ENCODE peak calls at places on chromosomes 12 and 14, in five cellular contexts. G is neuronal stem cell, X is pancreas, D is right cardiac atrium, T is ovary. S is an unnamed sample.

GRCh38 chr14:92906823-92907222 is 16.1 kb upstream of the CHGA start:
- DNase-seq in X (no peak), G (no peak), D (no peak), T (no peak), S (no peak)

GRCh38 chr12:50515587-50515986 is 10.8 kb downstream of the DIP2B start:
- DNase-seq in D (no peak), G (no peak), X (no peak), T (no peak), S (no peak)

GRCh38 chr12:123269980-123270379 is 1.7 kb downstream of the CDK2AP1 start:
- DNase-seq in D (no peak), T (no peak), X (no peak), G (no peak), S (peak; percentile 56)

GRCh38 chr14:102971836-102972606 is 49.6 kb downstream of the AMN start:
- DNase-seq in D (no peak), T (no peak), X (no peak), G (no peak), S (no peak)

GRCh38 chr12:68595246-68595645 is 15.5 kb upstream of the RAP1B start:
- DNase-seq in X (no peak), G (no peak), T (no peak), D (no peak), S (no peak)

GRCh38 chr14:31961881-31962280 is 115.2 kb upstream of the ARHGAP5 start:
- DNase-seq in G (no peak), T (no peak), X (no peak), D (no peak), S (peak; percentile 78)

GRCh38 chr12:47087088-47087688 is 7.4 kb upstream of the AMIGO2 start:
- DNase-seq in X (no peak), T (no peak), G (no peak), D (no peak), S (no peak)

GRCh38 chr12:113184098-113184899 is 979 bp downstream of the DDX54 start:
- DNase-seq in D (no peak), X (no peak), T (peak; percentile 54), G (no peak), S (no peak)

GRCh38 chr14:26068060-26068459 is 529.8 kb downstream of the NOVA1 start:
- DNase-seq in D (no peak), G (no peak), T (no peak), X (no peak), S (no peak)

GRCh38 chr12:57772429-57773322 is at the start of gene EEF1AKMT3:
- DNase-seq in D (peak; percentile 87), X (peak; percentile 79), G (no peak), T (peak; percentile 75), S (peak; percentile 100)

GRCh38 chr12:32548691-32549412 is 130.2 kb upstream of the DNM1L start:
- DNase-seq in T (peak; percentile 74), D (no peak), X (peak; percentile 31), G (no peak), S (peak; percentile 46)

GRCh38 chr12:46585854-46586621 is 213.5 kb upstream of the SLC38A2 start:
- DNase-seq in X (peak; percentile 61), D (no peak), G (peak; percentile 53), T (no peak), S (peak; percentile 73)

GRCh38 chr12:89212339-89212771 is 139.9 kb downstream of the DUSP6 start:
- DNase-seq in X (no peak), D (peak; percentile 36), G (no peak), T (no peak), S (no peak)

GRCh38 chr12:103884316-103884715 is 43.3 kb upstream of the NT5DC3 start:
- DNase-seq in T (no peak), X (no peak), D (no peak), G (peak; percentile 8), S (peak; percentile 60)

GRCh38 chr14:72948481-72949138 is 22.3 kb downstream of the DCAF4 start:
- DNase-seq in T (peak; percentile 79), D (peak; percentile 78), G (peak; percentile 61), X (no peak), S (peak; percentile 44)

GRCh38 chr12:121513464-121514183 is 67.2 kb downstream of the KDM2B start:
- DNase-seq in D (no peak), G (no peak), T (no peak), X (no peak), S (peak; percentile 43)

GRCh38 chr12:75724913-75725312 is 213.5 kb upstream of the KRR1 start:
- DNase-seq in D (no peak), G (no peak), X (no peak), T (no peak), S (peak; percentile 54)

GRCh38 chr12:28242129-28242887 is 52.1 kb downstream of the CCDC91 start:
- DNase-seq in T (no peak), G (no peak), X (no peak), D (no peak), S (no peak)

GRCh38 chr14:88005050-88005481 is at the start of gene GPR65:
- DNase-seq in G (no peak), D (no peak), T (no peak), X (no peak), S (no peak)

GRCh38 chr14:26966942-26967341 is 369.1 kb upstream of the NOVA1 start:
- DNase-seq in T (no peak), X (no peak), G (no peak), D (no peak), S (no peak)

GRCh38 chr12:123064356-123064755 is 83.9 kb downstream of the ARL6IP4 start:
- DNase-seq in X (no peak), T (peak; percentile 87), D (peak; percentile 90), G (no peak), S (no peak)

GRCh38 chr12:22743700-22744099 is 118.7 kb downstream of the ETNK1 start:
- DNase-seq in T (no peak), D (no peak), X (no peak), G (no peak), S (no peak)

GRCh38 chr12:113220593-113221180 is 577 bp upstream of the TPCN1 start:
- DNase-seq in X (no peak), T (no peak), D (no peak), G (no peak), S (no peak)

GRCh38 chr12:89208661-89209096 is 143.6 kb downstream of the DUSP6 start:
- DNase-seq in T (no peak), G (no peak), D (no peak), X (no peak), S (peak; percentile 55)

GRCh38 chr12:400828-401227 is 616 bp upstream of the CCDC77 start:
- DNase-seq in D (no peak), T (no peak), G (no peak), X (no peak), S (no peak)

GRCh38 chr14:94397279-94397898 is 9.0 kb upstream of the SERPINA1 start:
- DNase-seq in X (no peak), D (no peak), G (no peak), T (no peak), S (no peak)

GRCh38 chr12:13182881-13183280 is 13.6 kb upstream of the EMP1 start:
- DNase-seq in T (no peak), X (no peak), G (no peak), D (no peak), S (no peak)

GRCh38 chr14:28059254-28059653 is 707.3 kb upstream of the FOXG1 start:
- DNase-seq in G (no peak), X (no peak), D (no peak), T (no peak), S (no peak)

GRCh38 chr14:28055008-28055407 is 711.6 kb upstream of the FOXG1 start:
- DNase-seq in G (no peak), T (no peak), D (no peak), X (no peak), S (no peak)

GRCh38 chr14:28057286-28058011 is 709.1 kb upstream of the FOXG1 start:
- DNase-seq in G (no peak), X (no peak), T (no peak), D (no peak), S (no peak)

GRCh38 chr14:28061006-28061405 is 705.6 kb upstream of the FOXG1 start:
- DNase-seq in D (no peak), T (no peak), G (no peak), X (no peak), S (no peak)

DNA sequence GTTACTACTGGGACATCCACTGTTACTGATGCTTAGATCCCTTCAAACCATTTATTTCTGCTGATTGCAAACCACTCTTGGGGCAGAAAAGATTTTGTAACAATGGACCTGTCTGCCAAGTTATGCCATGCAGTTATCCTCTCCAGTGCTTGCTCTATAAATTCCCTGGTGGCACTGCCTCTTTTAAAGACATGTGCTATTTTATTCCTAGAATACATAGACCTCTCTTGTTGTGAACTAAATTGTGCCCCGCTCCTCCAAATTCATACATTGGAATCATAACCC is 708.6 kb upstream of the FOXG1 start:
- DNase-seq in T (no peak), G (no peak), D (no peak), X (no peak), S (no peak)
- H3K4me3 ChIP-seq in T (no peak overlapping the region), G (no peak overlapping the region), D (peak overlapping the region; percentile 6), X (no peak overlapping the region), S (no peak overlapping the region)

GRCh38 chr12:116636636-116637519 is 77.7 kb downstream of the MAP1LC3B2 start:
- DNase-seq in G (no peak), T (no peak), D (no peak), X (no peak), S (no peak)
- H3K27me3 ChIP-seq in G (no peaks in the 10 kb centered on the region), T (no peaks in the 10 kb centered on the region), D (no peaks in the 10 kb centered on the region), X (no peaks in the 10 kb centered on the region), S (no peaks in the 10 kb centered on the region)

GRCh38 chr12:111687255-111687654 is 1.4 kb downstream of the ACAD10 start:
- DNase-seq in G (no peak), D (no peak), T (no peak), X (no peak), S (no peak)

GRCh38 chr12:111687952-111688351 is 2.1 kb downstream of the ACAD10 start:
- DNase-seq in D (no peak), G (no peak), T (no peak), X (no peak), S (no peak)

GRCh38 chr12:111693818-111694217 is 8.0 kb downstream of the ACAD10 start:
- DNase-seq in T (no peak), G (no peak), D (no peak), X (no peak), S (no peak)

GRCh38 chr12:111692575-111693210 is 6.8 kb downstream of the ACAD10 start:
- DNase-seq in X (no peak), T (no peak), D (no peak), G (no peak), S (no peak)

DNA sequence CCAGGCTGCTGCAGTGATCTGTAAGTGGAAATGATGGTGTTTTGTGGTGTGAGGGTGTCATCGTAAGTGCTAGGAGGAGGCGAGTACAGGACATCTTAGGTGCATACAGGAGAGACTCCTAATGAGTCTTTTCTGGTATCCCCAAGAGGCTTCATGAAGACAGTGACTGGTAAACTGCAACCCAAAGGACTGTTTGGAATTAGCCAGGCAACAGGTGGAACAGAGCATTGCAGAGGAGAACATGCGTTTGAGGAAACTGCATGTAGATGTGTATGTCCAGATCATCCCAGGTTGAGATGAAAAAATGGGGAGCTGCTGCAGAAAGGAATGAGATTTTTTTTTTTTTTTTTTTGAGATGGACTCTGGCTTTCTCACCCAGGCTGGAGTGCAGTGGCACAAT is 5.4 kb downstream of the ACAD10 start:
- DNase-seq in G (no peak), X (no peak), T (no peak), D (no peak), S (no peak)
- H3K27ac ChIP-seq in G (no peak overlapping the region), X (no peak overlapping the region), T (no peak overlapping the region), D (no peak overlapping the region), S (no peak overlapping the region)

GRCh38 chr12:118187746-118188390 is 51.9 kb downstream of the PEBP1 start:
- DNase-seq in T (no peak), D (no peak), G (no peak), X (no peak), S (peak; percentile 26)
- H3K4me3 ChIP-seq in T (no peak overlapping the region), D (peak overlapping the region; percentile 31), G (peak overlapping the region; percentile 60), X (no peak overlapping the region), S (peak overlapping the region; percentile 55)

GRCh38 chr12:54394986-54395385 is 10.5 kb upstream of the ZNF385A start:
- DNase-seq in D (no peak), X (no peak), G (no peak), T (no peak), S (no peak)
- H3K27me3 ChIP-seq in D (no peaks in the 10 kb centered on the region), X (no peaks in the 10 kb centered on the region), G (no peaks in the 10 kb centered on the region), T (no peaks in the 10 kb centered on the region), S (no peaks in the 10 kb centered on the region)

S was measured in SJCRH30.